ENCODE peak calls at places on chromosomes 13 and 19, in four cellular contexts. One of them, this sample, is unnamed.
A peak's percentile ranks its signal among the peaks of the same experiment; 100 is the strongest.

GRCh38 chr13:52147225-52147624 is 12.2 kb downstream of the NEK3 start:
- DNase-seq in GM12878: no peak
- DNase-seq in K562: no peak
- DNase-seq in HepG2: no peak
- DNase-seq in this sample: no peak

GRCh38 chr19:45370410-45371204 is at the start of gene ERCC2:
- DNase-seq in GM12878: peak; percentile 96
- DNase-seq in K562: peak; percentile 100
- DNase-seq in HepG2: peak; percentile 96
- DNase-seq in this sample: peak; percentile 100

GRCh38 chr13:47610687-47611086 is 390.4 kb downstream of the SUCLA2 start:
- DNase-seq in GM12878: no peak
- DNase-seq in K562: no peak
- DNase-seq in HepG2: no peak
- DNase-seq in this sample: no peak

GRCh38 chr13:110233181-110233641 is 73.7 kb downstream of the COL4A1 start:
- DNase-seq in GM12878: no peak
- DNase-seq in K562: no peak
- DNase-seq in HepG2: no peak
- DNase-seq in this sample: no peak

GRCh38 chr19:2477141-2477710 is 1.3 kb downstream of the GADD45B start:
- DNase-seq in GM12878: no peak
- DNase-seq in K562: no peak
- DNase-seq in HepG2: no peak
- DNase-seq in this sample: no peak

GRCh38 chr19:8503506-8503905 is 1.1 kb upstream of the PRAM1 start:
- DNase-seq in GM12878: no peak
- DNase-seq in K562: no peak
- DNase-seq in HepG2: no peak
- DNase-seq in this sample: no peak

GRCh38 chr19:44748426-44749254 is at the start of gene BCL3:
- DNase-seq in GM12878: no peak
- DNase-seq in K562: peak; percentile 70
- DNase-seq in HepG2: no peak
- DNase-seq in this sample: no peak

GRCh38 chr13:46641274-46642081 is 88.5 kb downstream of the LRCH1 start:
- DNase-seq in GM12878: no peak
- DNase-seq in K562: no peak
- DNase-seq in HepG2: no peak
- DNase-seq in this sample: no peak

GRCh38 chr13:60329221-60329983 is 67.6 kb upstream of the TDRD3 start:
- DNase-seq in GM12878: peak; percentile 7
- DNase-seq in K562: peak; percentile 32
- DNase-seq in HepG2: peak; percentile 12
- DNase-seq in this sample: peak; percentile 71

GRCh38 chr19:56934438-56935090 is 94.0 kb upstream of the PEG3 start:
- DNase-seq in GM12878: no peak
- DNase-seq in K562: no peak
- DNase-seq in HepG2: peak; percentile 92
- DNase-seq in this sample: no peak

GRCh38 chr19:5691205-5691929 is 1.3 kb downstream of the RPL36 start:
- DNase-seq in GM12878: no peak
- DNase-seq in K562: peak; percentile 65
- DNase-seq in HepG2: no peak
- DNase-seq in this sample: no peak

GRCh38 chr19:16575861-16576689 is 3.9 kb upstream of the SLC35E1 start:
- DNase-seq in GM12878: no peak
- DNase-seq in K562: no peak
- DNase-seq in HepG2: no peak
- DNase-seq in this sample: no peak

GRCh38 chr19:56301152-56301551 is 13.5 kb downstream of the ZSCAN5A start:
- DNase-seq in GM12878: no peak
- DNase-seq in K562: no peak
- DNase-seq in HepG2: no peak
- DNase-seq in this sample: no peak

GRCh38 chr19:52296400-52296772 is 583 bp upstream of the ZNF480 start:
- DNase-seq in GM12878: no peak
- DNase-seq in K562: no peak
- DNase-seq in HepG2: peak; percentile 6
- DNase-seq in this sample: no peak

GRCh38 chr19:41359741-41360140 is 4.2 kb downstream of the B9D2 start:
- DNase-seq in GM12878: no peak
- DNase-seq in K562: no peak
- DNase-seq in HepG2: no peak
- DNase-seq in this sample: no peak

GRCh38 chr13:28492527-28493367 is 2.2 kb downstream of the FLT1 start:
- DNase-seq in GM12878: peak; percentile 28
- DNase-seq in K562: no peak
- DNase-seq in HepG2: no peak
- DNase-seq in this sample: no peak

GRCh38 chr13:71148391-71148790 is 718.6 kb downstream of the DACH1 start:
- DNase-seq in GM12878: no peak
- DNase-seq in K562: no peak
- DNase-seq in HepG2: no peak
- DNase-seq in this sample: no peak

GRCh38 chr13:45851171-45851889 is at the start of gene SIAH3:
- DNase-seq in GM12878: no peak
- DNase-seq in K562: no peak
- DNase-seq in HepG2: no peak
- DNase-seq in this sample: peak; percentile 23

GRCh38 chr13:25752957-25753540 is 298.8 kb downstream of the SHISA2 start:
- DNase-seq in GM12878: no peak
- DNase-seq in K562: no peak
- DNase-seq in HepG2: no peak
- DNase-seq in this sample: no peak

GRCh38 chr19:10231624-10232228 is 595 bp upstream of the S1PR2 start:
- DNase-seq in GM12878: no peak
- DNase-seq in K562: no peak
- DNase-seq in HepG2: no peak
- DNase-seq in this sample: no peak

GRCh38 chr19:10228393-10228792 is 2.7 kb downstream of the S1PR2 start:
- DNase-seq in GM12878: no peak
- DNase-seq in K562: no peak
- DNase-seq in HepG2: no peak
- DNase-seq in this sample: no peak

GRCh38 chr19:10230904-10231623 is at the start of gene S1PR2:
- DNase-seq in GM12878: no peak
- DNase-seq in K562: peak; percentile 93
- DNase-seq in HepG2: peak; percentile 36
- DNase-seq in this sample: peak; percentile 86

GRCh38 chr19:10228925-10229324 is 2.2 kb downstream of the S1PR2 start:
- DNase-seq in GM12878: no peak
- DNase-seq in K562: peak; percentile 65
- DNase-seq in HepG2: peak; percentile 48
- DNase-seq in this sample: peak; percentile 54

GRCh38 chr19:10230155-10230903 is 802 bp downstream of the S1PR2 start:
- DNase-seq in GM12878: no peak
- DNase-seq in K562: peak; percentile 72
- DNase-seq in HepG2: no peak
- DNase-seq in this sample: peak; percentile 69
- TF ChIP-seq ATF2 in GM12878: no peak
- TF ChIP-seq ATF2 in K562: no peak
- TF ChIP-seq ATF2 in HepG2: no peak
- TF ChIP-seq ATF2 in this sample: no peak

GRCh38 chr13:41827507-41828213 is 133.2 kb downstream of the VWA8 start:
- DNase-seq in GM12878: no peak
- DNase-seq in K562: no peak
- DNase-seq in HepG2: no peak
- DNase-seq in this sample: no peak
- TF ChIP-seq NR2C2 in GM12878: no peak
- TF ChIP-seq NR2C2 in K562: no peak
- TF ChIP-seq NR2C2 in HepG2: no peak
- TF ChIP-seq NR2C2 in this sample: no peak

GRCh38 chr19:13953021-13953531 is 767 bp downstream of the DCAF15 start:
- DNase-seq in GM12878: no peak
- DNase-seq in K562: no peak
- DNase-seq in HepG2: no peak
- DNase-seq in this sample: peak; percentile 32
- TF ChIP-seq ATF2 in GM12878: no peak
- TF ChIP-seq ATF2 in K562: no peak
- TF ChIP-seq ATF2 in HepG2: no peak
- TF ChIP-seq ATF2 in this sample: no peak

GRCh38 chr19:50969413-50969760 is at the start of gene KLK6:
- DNase-seq in GM12878: no peak
- DNase-seq in K562: no peak
- DNase-seq in HepG2: peak; percentile 18
- DNase-seq in this sample: no peak
- TF ChIP-seq NR2C2 in GM12878: no peak
- TF ChIP-seq NR2C2 in K562: no peak
- TF ChIP-seq NR2C2 in HepG2: no peak
- TF ChIP-seq NR2C2 in this sample: no peak

GRCh38 chr13:105462981-105463380 is 1072.5 kb downstream of the EFNB2 start:
- DNase-seq in GM12878: no peak
- DNase-seq in K562: no peak
- DNase-seq in HepG2: no peak
- DNase-seq in this sample: no peak
- TF ChIP-seq ATF2 in GM12878: no peak
- TF ChIP-seq ATF2 in K562: no peak
- TF ChIP-seq ATF2 in HepG2: no peak
- TF ChIP-seq ATF2 in this sample: no peak

GRCh38 chr13:114089341-114089740 is 43.1 kb downstream of the RASA3 start:
- DNase-seq in GM12878: no peak
- DNase-seq in K562: no peak
- DNase-seq in HepG2: no peak
- DNase-seq in this sample: peak; percentile 11
- TF ChIP-seq NR2C2 in GM12878: no peak
- TF ChIP-seq NR2C2 in K562: no peak
- TF ChIP-seq NR2C2 in HepG2: no peak
- TF ChIP-seq NR2C2 in this sample: no peak

This sample was measured in WTC11.